ENCODE peak calls at places on chromosome 22, in seven cellular contexts. G is activated T-helper 9 cell treated with anti-CD3 and anti-CD28 coated beads, Interleukin-2, amount 50 U/mL, for 16 hours; R is psoas muscle; T is GOT3; L is transverse colon; Q is GM18507; J is activated B cell treated with CpG ODN at 0.5 μM for 24 hours. K is an unnamed sample.

GRCh38 chr22:24541681-24542515 is 13.0 kb downstream of the GUCD1 start:
- DNase-seq in G (no peak), R (no peak), T (no peak), L (no peak), Q (no peak), J (no peak), K (no peak)

GRCh38 chr22:39932918-39933649 is 27.1 kb upstream of the TMA7B start:
- DNase-seq in G (peak), R (no peak), T (no peak), L (peak), Q (no peak), J (no peak), K (no peak)

GRCh38 chr22:41286639-41287091 is 678 bp upstream of the RANGAP1 start:
- DNase-seq in G (peak), R (no peak), T (no peak), L (no peak), Q (no peak), J (peak), K (no peak)

GRCh38 chr22:23240639-23241389 is 60.5 kb downstream of the BCR start:
- DNase-seq in G (no peak), R (no peak), T (no peak), L (no peak), Q (no peak), J (no peak), K (no peak)

GRCh38 chr22:29702025-29702930 is 17.5 kb upstream of the CABP7 start:
- DNase-seq in G (no peak), R (no peak), T (no peak), L (peak), Q (no peak), J (no peak), K (no peak)

GRCh38 chr22:48821346-48822186 is 1006.1 kb downstream of the BRD1 start:
- DNase-seq in G (no peak), R (no peak), T (no peak), L (no peak), Q (no peak), J (no peak), K (no peak)

GRCh38 chr22:25362215-25362882 is 142.9 kb downstream of the CRYBB2 start:
- DNase-seq in G (peak), R (peak), T (no peak), L (peak), Q (peak), J (peak), K (peak)

GRCh38 chr22:26534874-26535470 is 22.7 kb upstream of the TFIP11 start:
- DNase-seq in G (no peak), R (no peak), T (no peak), L (no peak), Q (no peak), J (no peak), K (peak)

GRCh38 chr22:23243006-23243573 is 62.8 kb downstream of the BCR start:
- DNase-seq in G (peak), R (no peak), T (no peak), L (no peak), Q (no peak), J (no peak), K (peak)

GRCh38 chr22:27804683-27805297 is 3.2 kb upstream of the MN1 start:
- DNase-seq in G (peak), R (peak), T (no peak), L (peak), Q (peak), J (no peak), K (peak)

GRCh38 chr22:25700996-25701815 is 40.8 kb upstream of the MYO18B start:
- DNase-seq in G (no peak), R (peak), T (no peak), L (no peak), Q (no peak), J (no peak), K (no peak)

GRCh38 chr22:45919504-45920286 is 57.3 kb downstream of the WNT7B start:
- DNase-seq in G (no peak), R (no peak), T (no peak), L (no peak), Q (no peak), J (no peak), K (no peak)